ENCODE peak calls at places on chromosome 17, in seven cellular contexts. W is A673, L is mucosa of descending colon, J is colonic mucosa, S is dorsolateral prefrontal cortex, Q is WERI-Rb-1, I is HFFc6. Z is an unnamed sample.

GRCh38 chr17:63611354-63611753 is 10.7 kb downstream of the TACO1 start:
- DNase-seq in W (no peak), L (no peak), J (no peak), S (no peak), Q (no peak), I (no peak), Z (peak; percentile 48)

GRCh38 chr17:49985310-49985990 is 9.6 kb downstream of the DLX3 start:
- DNase-seq in W (no peak), L (no peak), J (no peak), S (no peak), Q (no peak), I (no peak), Z (no peak)

GRCh38 chr17:7843536-7844291 is 9.7 kb downstream of the KDM6B start:
- DNase-seq in W (peak; percentile 90), L (peak; percentile 93), J (peak; percentile 91), S (peak; percentile 58), Q (peak; percentile 81), I (peak; percentile 59), Z (peak; percentile 94)

GRCh38 chr17:17749025-17749772 is 67.9 kb downstream of the RAI1 start:
- DNase-seq in W (peak; percentile 90), L (no peak), J (no peak), S (no peak), Q (no peak), I (no peak), Z (no peak)

GRCh38 chr17:40949406-40949805 is 12.0 kb upstream of the KRT23 start:
- DNase-seq in W (no peak), L (no peak), J (no peak), S (no peak), Q (no peak), I (no peak), Z (no peak)

GRCh38 chr17:7705269-7706255 is 560 bp downstream of the EFNB3 start:
- DNase-seq in W (no peak), L (no peak), J (no peak), S (no peak), Q (peak; percentile 28), I (no peak), Z (no peak)

GRCh38 chr17:10243905-10244844 is 45.8 kb upstream of the GAS7 start:
- DNase-seq in W (peak; percentile 2), L (no peak), J (no peak), S (no peak), Q (no peak), I (peak; percentile 70), Z (no peak)

GRCh38 chr17:57935833-57936807 is 19.1 kb downstream of the CUEDC1 start:
- DNase-seq in W (no peak), L (no peak), J (no peak), S (peak; percentile 51), Q (peak; percentile 97), I (peak; percentile 57), Z (no peak)

GRCh38 chr17:45847101-45847500 is 2.4 kb downstream of the SPPL2C start:
- DNase-seq in W (no peak), L (no peak), J (no peak), S (no peak), Q (no peak), I (no peak), Z (no peak)

GRCh38 chr17:56499799-56500388 is 93.6 kb upstream of the NOG start:
- DNase-seq in W (peak; percentile 57), L (no peak), J (no peak), S (no peak), Q (peak; percentile 39), I (peak; percentile 21), Z (peak; percentile 58)

GRCh38 chr17:37849617-37849972 is 74.6 kb upstream of the TBC1D3K start:
- DNase-seq in W (no peak), L (no peak), J (no peak), S (no peak), Q (no peak), I (no peak), Z (no peak)

GRCh38 chr17:32569171-32570080 is 82.6 kb downstream of the CDK5R1 start:
- DNase-seq in W (no peak), L (no peak), J (no peak), S (no peak), Q (no peak), I (peak; percentile 42), Z (peak; percentile 18)

GRCh38 chr17:27157898-27158297 is 136.0 kb upstream of the WSB1 start:
- DNase-seq in W (no peak), L (peak; percentile 8), J (no peak), S (no peak), Q (no peak), I (no peak), Z (no peak)

GRCh38 chr17:34638526-34639260 is 59.3 kb downstream of the TMEM132E start:
- DNase-seq in W (no peak), L (no peak), J (no peak), S (no peak), Q (no peak), I (no peak), Z (no peak)
- TF ChIP-seq CTCF in W (peak; percentile 17), L (no peak), J (peak; percentile 22), S (no peak), Q (no peak), I (peak; percentile 59), Z (peak; percentile 45)

DNA sequence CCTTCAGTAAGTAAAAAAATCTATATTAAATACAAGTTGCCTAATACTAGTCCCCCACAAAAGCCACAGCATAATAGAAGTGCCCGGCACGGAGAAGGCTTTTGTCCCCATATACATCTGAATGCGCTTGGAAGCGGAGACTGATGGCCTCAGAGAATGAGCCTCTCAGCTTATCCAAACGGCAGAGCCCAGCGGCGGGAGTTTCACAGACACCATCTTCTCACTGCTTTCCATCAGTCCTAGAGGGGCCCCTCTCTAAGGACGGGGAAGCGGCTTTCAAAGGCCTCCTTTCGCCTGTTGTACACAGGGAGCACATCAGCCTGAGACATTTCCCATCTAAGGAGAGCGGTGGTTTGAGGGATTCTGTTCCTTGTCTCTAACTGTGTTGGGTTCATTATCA is 16.9 kb downstream of the NXN start:
- DNase-seq in W (no peak), L (no peak), J (no peak), S (no peak), Q (no peak), I (no peak), Z (no peak)
- TF ChIP-seq CTCF in W (no peak), L (no peak), J (no peak), S (no peak), Q (no peak), I (no peak), Z (no peak)

GRCh38 chr17:4537451-4538235 is 17.5 kb downstream of the MYBBP1A start:
- DNase-seq in W (no peak), L (no peak), J (no peak), S (no peak), Q (no peak), I (no peak), Z (no peak)
- TF ChIP-seq CTCF in W (no peak), L (no peak), J (no peak), S (no peak), Q (no peak), I (no peak), Z (no peak)

DNA sequence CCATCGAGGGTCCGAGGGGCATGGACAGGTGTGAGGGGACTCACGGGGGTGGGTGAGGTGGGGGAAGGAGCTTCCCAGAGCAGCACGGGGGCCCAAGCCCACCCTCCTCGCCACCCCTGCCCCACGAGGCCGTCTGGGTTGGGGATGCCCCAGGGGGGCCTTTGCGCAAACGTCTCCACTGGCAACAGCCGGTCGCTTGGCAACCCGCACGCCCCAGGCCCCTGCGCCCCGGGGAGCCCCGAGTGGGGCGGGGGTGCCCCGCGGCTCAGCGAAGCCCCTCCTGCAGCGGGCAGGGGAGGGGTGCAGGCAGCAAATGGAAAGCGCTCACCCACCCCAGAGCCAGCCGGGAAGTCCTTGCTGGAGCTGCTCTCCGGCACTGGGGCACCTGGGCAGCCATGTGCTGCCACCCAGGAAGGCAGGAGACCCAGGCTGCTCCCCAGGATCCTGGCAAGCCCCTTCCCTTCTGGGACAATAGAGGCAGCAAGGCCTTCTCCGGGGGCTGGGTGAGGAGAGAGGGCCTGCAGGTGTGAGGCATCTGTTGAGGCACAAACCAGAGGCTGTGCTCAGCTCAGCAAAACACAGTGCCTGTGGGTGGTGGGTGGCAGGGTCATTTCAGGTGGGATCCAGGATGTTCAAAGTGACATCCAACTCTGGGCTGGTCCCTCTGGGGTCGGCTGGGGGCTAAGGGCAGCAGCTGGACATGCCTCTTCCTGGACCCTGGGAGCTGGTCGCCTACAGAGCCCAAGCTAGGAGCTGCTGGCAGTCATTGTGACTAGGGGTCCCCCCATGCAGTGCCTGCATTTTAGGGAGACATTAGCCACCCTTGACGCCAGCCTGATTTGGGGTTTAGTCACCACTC is 80.9 kb upstream of the CBX4 start:
- DNase-seq in W (no peak), L (peak; percentile 52), J (no peak), S (no peak), Q (no peak), I (no peak), Z (no peak)
- TF ChIP-seq CTCF in W (no peak), L (no peak), J (no peak), S (no peak), Q (no peak), I (no peak), Z (no peak)